ENCODE peak calls at places on chromosomes 5 and 9, in five cellular contexts. V is H9, I is H1, N is mesenchymal stem cell, R is trophoblast cell. Q is an unnamed sample.

GRCh38 chr5:115725522-115725921 is 90.9 kb downstream of the CDO1 start:
- DNase-seq in V (no peak), I (no peak), N (no peak), R (no peak), Q (no peak)

GRCh38 chr5:58317808-58318207 is 142.1 kb downstream of the PLK2 start:
- DNase-seq in V (no peak), I (no peak), N (no peak), R (no peak), Q (no peak)

GRCh38 chr9:27924502-27924901 is 351.2 kb upstream of the C9orf72 start:
- DNase-seq in V (no peak), I (no peak), N (no peak), R (no peak), Q (no peak)

GRCh38 chr9:112094948-112095779 is 79.9 kb downstream of the SUSD1 start:
- DNase-seq in V (no peak), I (no peak), N (no peak), R (peak), Q (no peak)

GRCh38 chr9:2493106-2493505 is 128.5 kb upstream of the VLDLR start:
- DNase-seq in V (no peak), I (no peak), N (peak), R (peak), Q (no peak)

GRCh38 chr5:164475339-164475977 is 970.0 kb downstream of the MAT2B start:
- DNase-seq in V (no peak), I (no peak), N (peak), R (no peak), Q (no peak)

GRCh38 chr9:91949946-91950664 is at the start of gene ROR2:
- DNase-seq in V (peak), I (peak), N (peak), R (no peak), Q (peak)

GRCh38 chr9:137217276-137218211 is 4.5 kb downstream of the RNF208 start:
- DNase-seq in V (peak), I (peak), N (peak), R (peak), Q (no peak)

GRCh38 chr9:130128251-130128650 is 44.0 kb upstream of the NCS1 start:
- DNase-seq in V (no peak), I (no peak), N (no peak), R (no peak), Q (no peak)

GRCh38 chr9:97314503-97314902 is 7.0 kb downstream of the CCDC180 start:
- DNase-seq in V (no peak), I (no peak), N (no peak), R (no peak), Q (no peak)

GRCh38 chr9:125141251-125141650 is 2.1 kb downstream of the SCAI start:
- DNase-seq in V (no peak), I (no peak), N (no peak), R (no peak), Q (no peak)

GRCh38 chr5:170860818-170861217 is 1.0 kb upstream of the RANBP17 start:
- DNase-seq in V (no peak), I (no peak), N (no peak), R (no peak), Q (peak)

GRCh38 chr9:35273591-35273990 is 111.8 kb downstream of the UNC13B start:
- DNase-seq in V (no peak), I (no peak), N (no peak), R (no peak), Q (no peak)

GRCh38 chr9:3528466-3528865 is 2.7 kb upstream of the RFX3 start:
- DNase-seq in V (no peak), I (no peak), N (no peak), R (no peak), Q (no peak)

GRCh38 chr5:151234476-151235238 is 10.8 kb upstream of the CCDC69 start:
- DNase-seq in V (no peak), I (no peak), N (peak), R (no peak), Q (no peak)

GRCh38 chr5:107653685-107654084 is 17.1 kb downstream of the EFNA5 start:
- DNase-seq in V (no peak), I (no peak), N (no peak), R (no peak), Q (no peak)
- H3K27ac ChIP-seq in V (no peak), I (no peak), N (no peak), R (no peak), Q (no peak)

GRCh38 chr5:81391-82021 is 10.5 kb upstream of the PLEKHG4B start:
- DNase-seq in V (no peak), I (no peak), N (no peak), R (no peak), Q (no peak)

GRCh38 chr5:85334-85995 is 6.5 kb upstream of the PLEKHG4B start:
- DNase-seq in V (no peak), I (no peak), N (no peak), R (no peak), Q (no peak)

GRCh38 chr5:82092-82491 is 9.9 kb upstream of the PLEKHG4B start:
- DNase-seq in V (peak), I (peak), N (peak), R (peak), Q (peak)

GRCh38 chr5:82570-82969 is 9.4 kb upstream of the PLEKHG4B start:
- DNase-seq in V (no peak), I (no peak), N (no peak), R (no peak), Q (no peak)

DNA sequence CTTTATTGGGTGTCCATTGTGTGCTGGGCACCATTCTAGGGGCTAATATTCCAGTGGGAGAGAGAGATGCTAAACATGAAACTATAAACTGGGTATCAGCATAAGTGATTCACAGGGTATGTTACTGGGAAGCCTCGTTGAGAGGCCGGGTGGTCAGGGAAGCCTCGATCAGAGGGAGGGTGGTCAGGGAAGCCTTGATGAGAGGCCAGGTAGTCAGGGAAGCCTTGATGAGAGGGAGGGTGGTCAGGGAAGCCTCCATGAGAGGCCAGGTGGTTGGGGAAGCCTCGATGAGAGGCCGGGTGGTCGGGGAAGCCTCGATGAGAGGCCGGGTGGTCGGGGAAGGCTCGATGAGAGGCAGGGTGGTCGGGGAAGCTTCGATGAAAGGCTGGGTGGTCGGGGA is 8.9 kb upstream of the PLEKHG4B start:
- DNase-seq in V (no peak), I (no peak), N (no peak), R (no peak), Q (no peak)
- H2BK12ac ChIP-seq in V (peak), I (peak), N (no peak), R (peak), Q (peak)

GRCh38 chr5:142873831-142874230 is 103.7 kb downstream of the ARHGAP26 start:
- DNase-seq in V (no peak), I (no peak), N (no peak), R (no peak), Q (no peak)

GRCh38 chr5:142871880-142872200 is 101.7 kb downstream of the ARHGAP26 start:
- DNase-seq in V (no peak), I (no peak), N (no peak), R (no peak), Q (no peak)

GRCh38 chr5:142872795-142873194 is 102.6 kb downstream of the ARHGAP26 start:
- DNase-seq in V (no peak), I (no peak), N (peak), R (peak), Q (no peak)

GRCh38 chr5:142871056-142871879 is 101.1 kb downstream of the ARHGAP26 start:
- DNase-seq in V (no peak), I (no peak), N (no peak), R (no peak), Q (no peak)

DNA sequence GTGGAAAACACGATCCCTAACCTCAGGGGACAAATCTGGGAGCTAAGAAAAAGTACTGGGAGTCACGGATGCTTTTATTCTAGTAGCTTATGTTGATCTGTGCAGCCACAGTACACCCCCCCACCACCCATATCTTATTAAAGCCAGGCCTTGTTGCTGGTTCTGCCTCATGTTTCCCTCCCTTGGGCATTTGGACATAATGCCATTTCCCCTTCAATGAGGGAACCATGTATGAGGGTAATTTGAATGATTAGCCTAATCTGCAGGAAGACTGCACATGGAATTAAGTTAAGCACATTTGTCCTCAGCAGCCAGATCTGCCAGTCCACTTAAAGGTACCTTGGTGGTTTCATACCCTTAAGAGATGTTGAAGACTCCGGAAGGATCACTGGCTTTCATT is 102.0 kb downstream of the ARHGAP26 start:
- DNase-seq in V (no peak), I (no peak), N (no peak), R (no peak), Q (no peak)
- H3K27ac ChIP-seq in V (no peak), I (no peak), N (no peak), R (no peak), Q (no peak)

DNA sequence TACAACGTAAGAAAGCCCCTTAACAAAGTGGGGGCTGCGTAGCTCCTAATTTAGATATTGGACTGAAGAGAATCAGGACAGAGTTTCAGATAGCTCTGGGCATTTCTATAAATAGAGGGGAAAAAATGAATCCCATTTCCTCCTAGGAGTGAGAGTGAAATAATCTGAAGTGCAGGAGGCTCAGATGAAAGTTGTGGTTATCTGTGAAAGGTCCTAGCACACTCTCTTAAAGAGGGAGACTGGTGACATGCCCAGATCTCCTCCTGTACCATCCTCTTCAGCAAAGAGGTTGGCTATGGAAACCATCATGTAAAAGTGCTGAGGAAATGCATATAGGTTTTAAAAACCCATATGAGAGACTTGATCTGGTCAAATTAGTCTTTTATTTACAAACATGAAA is 143.4 kb downstream of the GABRB2 start:
- DNase-seq in V (no peak), I (no peak), N (no peak), R (no peak), Q (no peak)
- H2BK12ac ChIP-seq in V (no peak), I (no peak), N (no peak), R (no peak), Q (no peak)

GRCh38 chr9:109253637-109254284 is 67.1 kb downstream of the EPB41L4B start:
- DNase-seq in V (no peak), I (no peak), N (peak), R (peak), Q (no peak)
- H3K27ac ChIP-seq in V (no peak), I (no peak), N (no peak), R (no peak), Q (no peak)

Q was measured in neuronal stem cell.